ENCODE peak calls at places on chromosomes 7 and 10, in seven cellular contexts. F, X, S, G, E, D and I are unnamed samples.

GRCh38 chr10:93757766-93758509 is at the start of gene LGI1:
- DNase-seq in F (no peak), X (no peak), S (no peak), G (no peak), E (no peak), D (no peak), I (no peak)

GRCh38 chr10:104340692-104341091 is 2.4 kb upstream of the ITPRIP start:
- DNase-seq in F (no peak), X (no peak), S (no peak), G (no peak), E (no peak), D (no peak), I (no peak)

GRCh38 chr10:131855763-131856401 is 44.9 kb upstream of the PPP2R2D start:
- DNase-seq in F (no peak), X (no peak), S (no peak), G (no peak), E (peak; percentile 11), D (no peak), I (peak; percentile 45)

GRCh38 chr10:89382757-89383156 is 4.9 kb downstream of the IFIT1B start:
- DNase-seq in F (no peak), X (no peak), S (no peak), G (no peak), E (no peak), D (no peak), I (no peak)

GRCh38 chr10:98377001-98377400 is 38.0 kb downstream of the PYROXD2 start:
- DNase-seq in F (no peak), X (no peak), S (no peak), G (no peak), E (no peak), D (no peak), I (no peak)

GRCh38 chr10:88120075-88120474 is 256.6 kb downstream of the PTEN start:
- DNase-seq in F (no peak), X (no peak), S (no peak), G (no peak), E (no peak), D (no peak), I (no peak)

GRCh38 chr10:47306429-47307210 is 6.6 kb downstream of the GDF10 start:
- DNase-seq in F (no peak), X (no peak), S (no peak), G (no peak), E (no peak), D (no peak), I (no peak)

GRCh38 chr7:139660317-139661042 is 117.3 kb downstream of the HIPK2 start:
- DNase-seq in F (no peak), X (no peak), S (no peak), G (no peak), E (no peak), D (no peak), I (no peak)

GRCh38 chr10:72694476-72695369 is 2.8 kb downstream of the MCU start:
- DNase-seq in F (peak; percentile 32), X (no peak), S (no peak), G (no peak), E (peak; percentile 26), D (no peak), I (no peak)

DNA sequence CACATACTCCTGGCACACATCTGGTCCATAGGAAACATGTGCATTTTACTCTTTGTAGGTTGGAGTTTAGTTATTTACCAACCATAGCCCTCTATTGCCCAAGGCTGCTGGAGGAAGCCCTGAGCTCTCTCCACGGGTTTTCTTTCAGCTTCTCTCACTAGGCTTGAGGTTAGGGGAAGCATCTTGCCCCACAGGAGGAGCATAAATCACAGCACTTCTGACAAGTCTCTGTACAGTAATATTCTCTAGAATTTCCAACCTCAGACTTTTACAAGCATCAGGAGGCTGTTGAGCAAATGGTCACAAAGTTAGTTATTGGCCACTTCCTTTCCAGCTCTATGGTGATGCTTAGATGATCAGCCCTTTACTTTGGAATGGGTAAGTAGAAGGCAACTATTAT is 122.9 kb upstream of the GLI3 start:
- DNase-seq in F (no peak), X (no peak), S (no peak), G (no peak), E (no peak), D (no peak), I (no peak)
- TF ChIP-seq CTCF in F (no peak), X (no peak), S (no peak), G (no peak), E (no peak), D (no peak), I (no peak)

GRCh38 chr7:120856621-120857352 is 1.2 kb downstream of the TSPAN12 start:
- DNase-seq in F (peak; percentile 33), X (peak; percentile 34), S (no peak), G (no peak), E (peak; percentile 44), D (no peak), I (no peak)
- H3K36me3 ChIP-seq in F (no peaks in the 10 kb centered on the region), X (no peaks in the 10 kb centered on the region), S (no peaks in the 10 kb centered on the region), G (no peaks in the 10 kb centered on the region), E (no peaks in the 10 kb centered on the region), D (no peaks in the 10 kb centered on the region), I (no peaks in the 10 kb centered on the region)

GRCh38 chr7:51261117-51261835 is 55.3 kb downstream of the COBL start:
- DNase-seq in F (no peak), X (no peak), S (no peak), G (no peak), E (no peak), D (no peak), I (no peak)
- H3K4me1 ChIP-seq in F (no peaks in the 10 kb centered on the region), X (no peaks in the 10 kb centered on the region), S (peaks cover 11% of the 10 kb centered on the region), G (no peaks in the 10 kb centered on the region), E (peaks cover 13% of the 10 kb centered on the region), D (peaks cover 10% of the 10 kb centered on the region), I (no peaks in the 10 kb centered on the region)

GRCh38 chr7:29612596-29612995 is 49.0 kb downstream of the PRR15 start:
- DNase-seq in F (no peak), X (no peak), S (no peak), G (no peak), E (no peak), D (no peak), I (no peak)

GRCh38 chr7:29609162-29610030 is 45.8 kb downstream of the PRR15 start:
- DNase-seq in F (no peak), X (no peak), S (no peak), G (no peak), E (no peak), D (peak; percentile 93), I (no peak)

GRCh38 chr7:29607889-29608288 is 44.3 kb downstream of the PRR15 start:
- DNase-seq in F (no peak), X (no peak), S (no peak), G (no peak), E (no peak), D (peak; percentile 57), I (no peak)

GRCh38 chr7:29611941-29612527 is 48.4 kb downstream of the PRR15 start:
- DNase-seq in F (no peak), X (no peak), S (no peak), G (no peak), E (no peak), D (no peak), I (no peak)

DNA sequence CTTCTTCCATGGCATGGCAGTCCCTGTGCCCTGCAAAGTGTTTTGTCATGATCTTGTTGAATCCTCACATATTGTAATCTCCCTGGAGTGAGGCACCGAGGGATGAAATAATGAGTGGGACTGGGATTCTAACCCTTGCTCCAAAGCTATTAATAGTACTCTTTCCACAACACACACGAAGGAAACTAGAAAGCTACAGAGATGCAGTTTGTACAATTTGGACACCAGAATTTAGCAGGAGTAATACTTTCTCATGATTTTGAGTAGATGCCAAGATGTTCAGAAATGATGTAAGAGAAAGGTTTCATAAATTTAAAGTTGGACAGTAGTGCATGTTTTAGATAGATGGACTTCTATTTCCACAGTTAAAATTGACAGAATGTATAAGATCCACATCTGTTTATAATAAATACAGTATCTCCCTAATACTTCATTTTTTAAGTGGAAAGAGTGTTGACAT is 46.4 kb downstream of the PRR15 start:
- DNase-seq in F (no peak), X (no peak), S (no peak), G (no peak), E (no peak), D (no peak), I (no peak)
- TF ChIP-seq CTCF in F (peak; percentile 2), X (no peak), S (no peak), G (no peak), E (no peak), D (no peak), I (no peak)

GRCh38 chr10:1242975-1243374 is 186.8 kb downstream of the WDR37 start:
- DNase-seq in F (no peak), X (no peak), S (no peak), G (no peak), E (no peak), D (no peak), I (no peak)
- H3K36me3 ChIP-seq in F (no peaks in the 10 kb centered on the region), X (no peaks in the 10 kb centered on the region), S (no peaks in the 10 kb centered on the region), G (no peaks in the 10 kb centered on the region), E (no peaks in the 10 kb centered on the region), D (no peaks in the 10 kb centered on the region), I (no peaks in the 10 kb centered on the region)

DNA sequence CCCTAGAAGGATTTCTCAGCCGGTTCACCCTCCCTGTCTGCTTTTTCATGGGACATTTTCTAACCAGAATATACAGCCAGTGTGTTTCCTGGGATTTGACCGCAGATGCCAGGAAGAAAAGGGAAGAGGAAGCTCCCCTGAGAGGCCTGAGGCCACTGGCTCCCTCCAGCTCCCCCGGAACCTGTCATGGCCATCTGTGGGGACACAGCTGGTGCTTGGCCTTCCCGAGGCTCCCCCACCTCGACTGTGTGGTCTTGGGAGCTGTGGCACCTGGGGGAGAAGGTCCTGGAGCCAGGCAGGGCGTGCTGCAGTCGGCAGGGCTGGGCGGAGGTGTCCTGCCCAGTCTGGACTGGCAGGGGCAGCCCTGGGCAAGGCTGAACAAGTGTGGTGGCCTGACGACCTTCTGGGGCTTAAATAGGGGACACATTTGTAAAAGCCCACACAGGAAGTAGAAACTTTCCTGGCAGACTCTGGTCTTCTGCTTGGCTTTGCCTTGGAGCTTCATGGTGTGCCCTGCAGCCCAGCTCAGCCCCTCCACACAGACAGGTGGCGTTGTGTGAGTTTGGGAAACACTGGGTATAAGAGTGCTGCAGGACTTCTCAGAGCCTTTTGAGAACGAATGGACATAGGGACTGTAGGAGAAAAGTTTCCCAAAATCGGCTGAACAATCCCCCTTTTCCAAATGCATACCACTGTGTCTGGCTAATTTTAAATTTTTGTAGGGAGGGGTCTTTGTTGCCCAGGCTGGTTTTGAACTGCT is 6.8 kb downstream of the BRI3 start:
- DNase-seq in F (no peak), X (no peak), S (no peak), G (no peak), E (no peak), D (no peak), I (no peak)
- H3K4me1 ChIP-seq in F (peaks cover 48% of the 10 kb centered on the region), X (peaks cover 36% of the 10 kb centered on the region), S (peaks cover 20% of the 10 kb centered on the region), G (peaks cover 56% of the 10 kb centered on the region), E (peaks cover 66% of the 10 kb centered on the region), D (peaks cover 52% of the 10 kb centered on the region), I (peaks cover 34% of the 10 kb centered on the region)

DNA sequence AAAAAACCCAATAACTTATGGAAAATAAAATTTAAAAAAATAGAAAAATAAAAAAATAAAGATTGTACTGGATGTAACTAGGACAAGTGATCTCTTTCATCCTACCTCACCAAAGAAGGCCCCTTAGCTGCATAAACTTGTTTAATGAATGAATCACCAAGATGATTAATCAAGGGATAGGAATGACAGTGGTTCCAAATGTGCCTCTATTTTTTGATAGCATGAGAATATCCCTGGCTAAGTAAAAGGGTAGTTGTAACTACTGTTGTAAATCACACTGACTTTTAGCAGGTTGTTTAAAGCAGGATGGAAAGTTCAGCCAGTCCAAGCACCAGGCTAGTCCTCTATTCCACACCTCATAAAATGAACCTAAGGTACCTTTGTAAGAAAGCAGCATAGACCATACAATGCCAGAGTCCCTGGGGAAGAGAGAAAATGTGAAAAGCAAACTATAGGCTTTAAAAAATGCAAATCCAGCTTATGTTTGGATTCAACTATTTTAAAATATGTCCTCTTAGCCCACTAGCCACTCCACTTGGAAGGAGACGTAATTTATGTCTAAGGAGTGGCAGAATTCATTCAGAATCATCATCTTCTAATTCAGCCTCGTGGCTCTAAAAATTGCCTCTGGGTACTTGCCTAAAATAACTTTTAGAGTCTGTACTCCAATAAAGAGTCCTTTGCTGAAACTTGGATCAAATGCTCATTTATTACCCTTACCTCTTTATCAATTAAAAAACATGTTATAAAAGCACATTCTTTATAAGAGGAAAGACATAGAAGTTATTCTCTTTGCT is 126.7 kb downstream of the SKIDA1 start:
- DNase-seq in F (no peak), X (no peak), S (no peak), G (no peak), E (no peak), D (peak; percentile 58), I (no peak)
- TF ChIP-seq CTCF in F (no peak), X (no peak), S (no peak), G (no peak), E (no peak), D (no peak), I (no peak)